ENCODE peak calls at places on chromosome 1, in ten cellular contexts. O is activated T-cell treated with anti-CD3 and anti-CD28 coated beads, Interleukin-2, amount 50 U/mL, for 72 hours; I is nephron progenitor cell; T is pancreas; A is Calu3; J is left lung; P is Kasumi-1; F is naive thymus-derived CD4-positive, alpha-beta T cell; Q is activated naive CD8-positive, alpha-beta T cell treated with anti-CD3 and anti-CD28 coated beads, Interleukin-2, amount 50 U/mL, for 16 hours; D is RCC 7860. W is an unnamed sample.
A peak's percentile ranks its signal among the peaks of the same experiment; 100 is the strongest.

GRCh38 chr1:208089151-208089550 is 155.0 kb downstream of the PLXNA2 start:
- DNase-seq in D (no peak), A (no peak), F (no peak), J (no peak), I (no peak), T (no peak), P (no peak), Q (no peak), O (no peak), W (no peak)

GRCh38 chr1:32393136-32393535 is 1.1 kb downstream of the BSDC1 start:
- DNase-seq in A (no peak), Q (no peak), P (no peak), D (peak; percentile 46), T (no peak), J (no peak), I (no peak), F (no peak), O (peak; percentile 17), W (no peak)

GRCh38 chr1:153789478-153790148 is 14.4 kb downstream of the SLC27A3 start:
- DNase-seq in P (peak; percentile 50), T (peak; percentile 49), O (no peak), D (peak; percentile 53), Q (no peak), J (no peak), F (no peak), I (no peak), A (no peak), W (no peak)

GRCh38 chr1:53278294-53278693 is 40.0 kb upstream of the MAGOH start:
- DNase-seq in D (peak; percentile 26), O (peak; percentile 75), F (peak; percentile 51), Q (peak; percentile 50), T (peak; percentile 29), I (peak; percentile 81), J (peak; percentile 88), A (peak; percentile 73), P (peak; percentile 52), W (peak; percentile 74)

GRCh38 chr1:5597991-5598823 is 394.0 kb downstream of the NPHP4 start:
- DNase-seq in I (no peak), D (no peak), J (no peak), P (no peak), O (no peak), Q (no peak), T (peak; percentile 16), F (no peak), A (no peak), W (no peak)

GRCh38 chr1:16072616-16073484 is 601 bp downstream of the FAM131C start:
- DNase-seq in F (no peak), P (no peak), D (no peak), A (no peak), Q (no peak), T (no peak), J (no peak), O (no peak), I (peak; percentile 48), W (no peak)

GRCh38 chr1:51784997-51785421 is 93.5 kb downstream of the NRDC start:
- DNase-seq in J (no peak), F (no peak), O (no peak), T (no peak), D (no peak), Q (no peak), A (no peak), I (no peak), P (no peak), W (no peak)

GRCh38 chr1:47243910-47244309 is 11.9 kb upstream of the TAL1 start:
- DNase-seq in O (no peak), J (no peak), P (no peak), A (no peak), T (no peak), I (no peak), F (no peak), Q (no peak), D (no peak), W (no peak)

GRCh38 chr1:15114884-15115283 is 38.7 kb upstream of the TMEM51 start:
- DNase-seq in F (no peak), D (no peak), P (no peak), Q (no peak), T (no peak), O (no peak), J (no peak), A (no peak), I (no peak), W (no peak)

GRCh38 chr1:19772053-19772452 is 27.7 kb downstream of the TMCO4 start:
- DNase-seq in A (no peak), D (no peak), F (no peak), P (no peak), J (no peak), T (no peak), I (no peak), O (no peak), Q (no peak), W (no peak)

GRCh38 chr1:8116892-8117262 is 90.8 kb upstream of the ERRFI1 start:
- DNase-seq in F (no peak), O (no peak), P (no peak), T (no peak), D (no peak), Q (no peak), I (peak; percentile 33), A (no peak), J (no peak), W (peak; percentile 93)

GRCh38 chr1:4969556-4970129 is 315.2 kb downstream of the AJAP1 start:
- DNase-seq in I (no peak), T (no peak), A (no peak), D (no peak), J (no peak), P (no peak), O (no peak), F (no peak), Q (no peak), W (no peak)

GRCh38 chr1:67788251-67788796 is 44.9 kb downstream of the GNG12 start:
- DNase-seq in F (no peak), A (no peak), J (no peak), O (no peak), I (no peak), Q (no peak), D (no peak), T (no peak), P (no peak), W (no peak)

GRCh38 chr1:182430263-182431068 is 19.5 kb upstream of the RGSL1 start:
- DNase-seq in D (no peak), I (no peak), F (peak; percentile 18), P (peak; percentile 89), T (no peak), Q (no peak), A (no peak), J (no peak), O (peak; percentile 57), W (no peak)

GRCh38 chr1:102015728-102016127 is 19.0 kb upstream of the OLFM3 start:
- DNase-seq in D (no peak), T (no peak), F (no peak), O (no peak), J (no peak), Q (no peak), I (no peak), P (no peak), A (no peak), W (no peak)

GRCh38 chr1:241841661-241842060 is 6.3 kb upstream of the EXO1 start:
- DNase-seq in Q (no peak), T (no peak), F (no peak), J (no peak), A (no peak), O (no peak), P (no peak), D (no peak), I (no peak), W (no peak)

GRCh38 chr1:151372411-151372934 is at the start of gene SELENBP1:
- DNase-seq in P (no peak), O (no peak), I (peak; percentile 69), J (peak; percentile 85), A (peak; percentile 66), T (peak; percentile 92), F (no peak), Q (no peak), D (no peak), W (peak; percentile 82)

GRCh38 chr1:921011-921837 is 2.5 kb upstream of the SAMD11 start:
- DNase-seq in I (peak; percentile 88), T (peak; percentile 61), P (peak; percentile 70), A (peak; percentile 68), D (peak; percentile 58), J (peak; percentile 85), O (no peak), F (no peak), Q (no peak), W (no peak)

W was measured in tibial artery.